ENCODE peak calls at places on chromosomes 12 and 14, in eight cellular contexts. M is lower leg skin, J is uterus, T is esophagus squamous epithelium, N is body of pancreas, E is GM12892, H is A549, W is heart left ventricle. A is an unnamed sample.

GRCh38 chr12:81077329-81077685 is 572 bp upstream of the ACSS3 start:
- DNase-seq in N (peak), M (no peak), T (no peak), E (no peak), H (no peak), W (peak), J (peak), A (peak)

GRCh38 chr12:56874821-56875220 is 59.4 kb downstream of the SDR9C7 start:
- DNase-seq in J (no peak), N (no peak), E (no peak), M (no peak), H (no peak), T (no peak), W (no peak), A (no peak)

GRCh38 chr12:26271889-26272492 is 76.6 kb downstream of the SSPN start:
- DNase-seq in M (peak), W (peak), H (no peak), J (peak), E (no peak), N (peak), T (no peak), A (peak)

GRCh38 chr12:91406920-91407341 is 224.3 kb upstream of the DCN start:
- DNase-seq in J (no peak), H (peak), E (no peak), N (no peak), M (no peak), T (no peak), W (no peak), A (peak)

GRCh38 chr14:29243355-29243754 is 476.8 kb downstream of the FOXG1 start:
- DNase-seq in H (no peak), T (no peak), E (no peak), M (no peak), N (no peak), J (no peak), W (no peak), A (no peak)

GRCh38 chr14:105850853-105851581 is 324.6 kb downstream of the TMEM121 start:
- DNase-seq in H (no peak), N (no peak), W (no peak), M (peak), J (peak), T (no peak), E (no peak), A (no peak)

GRCh38 chr12:80763874-80764273 is 47.2 kb downstream of the MYF5 start:
- DNase-seq in N (peak), T (no peak), M (no peak), E (no peak), H (no peak), W (no peak), J (no peak), A (no peak)

GRCh38 chr14:30088620-30089019 is 161.0 kb upstream of the PRKD1 start:
- DNase-seq in J (no peak), T (no peak), N (no peak), W (no peak), H (no peak), M (no peak), E (no peak), A (no peak)

GRCh38 chr14:105532735-105533141 is 6.4 kb downstream of the TMEM121 start:
- DNase-seq in H (peak), M (no peak), J (no peak), W (no peak), N (no peak), T (no peak), E (peak), A (no peak)

GRCh38 chr12:115918763-115919162 is 358.7 kb downstream of the MED13L start:
- DNase-seq in T (no peak), M (no peak), E (no peak), H (no peak), N (no peak), J (no peak), W (no peak), A (no peak)

GRCh38 chr12:90013409-90013808 is 304.8 kb upstream of the ATP2B1 start:
- DNase-seq in J (no peak), N (no peak), W (no peak), T (no peak), E (no peak), H (no peak), M (no peak), A (no peak)

GRCh38 chr12:69984216-69984615 is 159.2 kb downstream of the MYRFL start:
- DNase-seq in T (no peak), H (no peak), W (no peak), M (no peak), N (no peak), E (no peak), J (no peak), A (no peak)

GRCh38 chr14:69204753-69205152 is 13.5 kb downstream of the EXD2 start:
- DNase-seq in T (no peak), M (no peak), E (no peak), N (no peak), H (no peak), W (no peak), J (no peak), A (no peak)

GRCh38 chr14:71574976-71575375 is 357.3 kb upstream of the RGS6 start:
- DNase-seq in N (no peak), M (no peak), T (no peak), H (peak), J (no peak), W (no peak), E (no peak), A (peak)

GRCh38 chr12:57866308-57867019 is 19.9 kb upstream of the CTDSP2 start:
- DNase-seq in J (no peak), H (no peak), N (no peak), M (no peak), W (no peak), T (no peak), E (no peak), A (no peak)

GRCh38 chr12:16030729-16031128 is 119.6 kb downstream of the DERA start:
- DNase-seq in H (no peak), M (no peak), T (no peak), W (no peak), J (no peak), N (no peak), E (no peak), A (no peak)

GRCh38 chr14:61750708-61751474 is 11.3 kb upstream of the SNAPC1 start:
- DNase-seq in J (peak), H (peak), E (peak), M (peak), N (peak), T (peak), W (peak), A (no peak)

GRCh38 chr14:73754911-73755360 is 40.8 kb upstream of the PNMA1 start:
- DNase-seq in T (no peak), M (peak), W (no peak), H (no peak), J (no peak), N (peak), E (no peak), A (no peak)

GRCh38 chr12:123744836-123745235 is 17.3 kb upstream of the DNAH10 start:
- DNase-seq in W (no peak), J (no peak), M (peak), E (no peak), H (no peak), N (no peak), T (no peak), A (no peak)

GRCh38 chr12:105470601-105471000 is 140.1 kb downstream of the C12orf75 start:
- DNase-seq in E (no peak), M (no peak), N (no peak), J (no peak), T (no peak), H (no peak), W (no peak), A (no peak)

GRCh38 chr12:4032906-4033628 is 159.9 kb upstream of the PARP11 start:
- DNase-seq in M (no peak), E (no peak), H (no peak), N (no peak), J (no peak), T (no peak), W (no peak), A (no peak)

GRCh38 chr12:117836476-117836875 is 132.3 kb downstream of the KSR2 start:
- DNase-seq in W (no peak), E (no peak), H (no peak), J (no peak), N (no peak), M (no peak), T (no peak), A (no peak)

GRCh38 chr12:127416796-127417195 is 850.2 kb upstream of the TMEM132C start:
- DNase-seq in T (no peak), J (no peak), N (no peak), E (no peak), H (no peak), M (no peak), W (no peak), A (peak)

GRCh38 chr14:28077005-28077404 is 689.6 kb upstream of the FOXG1 start:
- DNase-seq in N (no peak), H (no peak), E (no peak), T (no peak), J (no peak), W (no peak), M (no peak), A (no peak)

GRCh38 chr12:27861428-27862167 is 81.6 kb upstream of the MANSC4 start:
- DNase-seq in T (peak), J (peak), E (no peak), M (no peak), N (peak), W (peak), H (no peak), A (no peak)

GRCh38 chr12:68403711-68404110 is 71.5 kb upstream of the MDM1 start:
- DNase-seq in E (no peak), N (no peak), W (no peak), J (no peak), H (no peak), T (no peak), M (no peak), A (no peak)

GRCh38 chr12:111284709-111285108 is 84.2 kb downstream of the PHETA1 start:
- DNase-seq in J (no peak), N (no peak), T (no peak), E (no peak), W (no peak), H (no peak), M (no peak), A (no peak)

GRCh38 chr14:92932448-92933395 is 9.8 kb downstream of the CHGA start:
- DNase-seq in N (no peak), T (no peak), E (no peak), M (no peak), H (no peak), J (no peak), W (no peak), A (no peak)

GRCh38 chr14:56044196-56044595 is 74.0 kb upstream of the PELI2 start:
- DNase-seq in W (no peak), M (no peak), H (no peak), J (no peak), N (no peak), E (no peak), T (no peak), A (no peak)

GRCh38 chr12:1122803-1123202 is 131.8 kb downstream of the ERC1 start:
- DNase-seq in E (no peak), T (no peak), M (no peak), H (no peak), W (no peak), J (no peak), N (peak), A (no peak)

GRCh38 chr14:94921870-94922585 is 152.1 kb upstream of the GSC start:
- DNase-seq in M (peak), N (no peak), T (no peak), W (no peak), J (no peak), H (no peak), E (no peak), A (no peak)

GRCh38 chr14:22837750-22838538 is 1.6 kb downstream of the MMP14 start:
- DNase-seq in H (no peak), W (peak), T (no peak), M (peak), J (peak), E (no peak), N (peak), A (no peak)
- TF ChIP-seq POLR2A in H (no peak), W (no peak), T (no peak), M (peak), J (peak), E (no peak), N (no peak), A (no peak)

GRCh38 chr12:101925935-101926334 is 48.6 kb downstream of the DRAM1 start:
- DNase-seq in T (no peak), N (no peak), E (no peak), H (no peak), W (no peak), J (no peak), M (no peak), A (no peak)

GRCh38 chr12:101920906-101921305 is 43.5 kb downstream of the DRAM1 start:
- DNase-seq in M (no peak), J (no peak), E (no peak), N (no peak), T (no peak), H (no peak), W (no peak), A (no peak)

GRCh38 chr12:101924647-101925046 is 47.3 kb downstream of the DRAM1 start:
- DNase-seq in H (peak), N (no peak), T (no peak), E (no peak), W (no peak), M (no peak), J (no peak), A (peak)

GRCh38 chr12:101925352-101925751 is 48.0 kb downstream of the DRAM1 start:
- DNase-seq in J (peak), E (no peak), M (peak), T (no peak), W (peak), H (peak), N (peak), A (peak)

DNA sequence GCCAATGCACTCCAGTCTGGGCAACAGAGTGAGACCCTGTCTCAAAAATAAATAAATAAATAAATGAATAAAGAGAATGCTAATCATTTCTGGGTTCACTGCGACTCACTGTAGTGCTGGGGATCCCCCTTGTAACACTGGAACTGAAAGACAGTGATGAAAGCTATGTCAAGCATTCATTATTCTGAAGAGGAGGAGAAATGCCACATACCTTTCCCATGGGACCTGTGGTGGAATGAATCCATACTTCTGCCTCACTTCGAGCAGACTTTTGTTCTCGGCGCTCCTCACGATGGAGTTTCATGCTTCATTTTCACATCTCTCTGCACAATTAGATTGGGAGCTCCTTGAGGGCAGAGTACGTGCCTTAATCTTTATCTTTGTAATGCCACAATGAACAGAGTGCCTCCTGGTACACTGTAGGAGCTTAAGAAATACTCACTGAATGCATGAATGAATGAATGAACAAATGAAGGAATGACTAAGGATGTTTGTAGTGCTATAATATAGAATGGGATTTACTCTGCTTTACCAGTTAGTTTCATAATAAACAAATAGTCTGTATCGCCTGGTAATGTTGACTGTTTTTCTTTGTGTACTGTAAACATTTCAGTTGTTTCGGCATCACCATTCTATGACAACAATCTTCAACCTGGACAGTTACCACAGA is 45.8 kb downstream of the DRAM1 start:
- DNase-seq in N (no peak), M (no peak), H (no peak), E (no peak), W (no peak), J (no peak), T (no peak), A (no peak)
- TF ChIP-seq POLR2A in N (no peak), M (no peak), H (no peak), E (peak), W (no peak), J (no peak), T (no peak), A (no peak)

GRCh38 chr12:21499765-21500164 is 1.7 kb downstream of the RECQL start:
- DNase-seq in H (no peak), N (no peak), E (no peak), T (no peak), M (no peak), W (no peak), J (no peak), A (no peak)

GRCh38 chr12:21500786-21501257 is 613 bp downstream of the RECQL start:
- DNase-seq in H (no peak), E (no peak), J (no peak), M (no peak), N (no peak), T (no peak), W (no peak), A (no peak)

GRCh38 chr12:21502164-21502496 is 541 bp downstream of the GOLT1B start:
- DNase-seq in T (no peak), J (no peak), E (peak), H (peak), N (peak), W (no peak), M (peak), A (peak)

GRCh38 chr12:21502872-21503271 is 1.3 kb downstream of the GOLT1B start:
- DNase-seq in T (no peak), E (no peak), J (no peak), W (no peak), H (no peak), N (no peak), M (no peak), A (no peak)

GRCh38 chr12:21501258-21502163 is at the start of the genes GOLT1B and RECQL:
- DNase-seq in E (peak), N (peak), J (peak), M (peak), T (peak), H (peak), W (peak), A (peak)
- TF ChIP-seq POLR2A in E (peak), N (peak), J (peak), M (peak), T (peak), H (peak), W (peak), A (peak)

DNA sequence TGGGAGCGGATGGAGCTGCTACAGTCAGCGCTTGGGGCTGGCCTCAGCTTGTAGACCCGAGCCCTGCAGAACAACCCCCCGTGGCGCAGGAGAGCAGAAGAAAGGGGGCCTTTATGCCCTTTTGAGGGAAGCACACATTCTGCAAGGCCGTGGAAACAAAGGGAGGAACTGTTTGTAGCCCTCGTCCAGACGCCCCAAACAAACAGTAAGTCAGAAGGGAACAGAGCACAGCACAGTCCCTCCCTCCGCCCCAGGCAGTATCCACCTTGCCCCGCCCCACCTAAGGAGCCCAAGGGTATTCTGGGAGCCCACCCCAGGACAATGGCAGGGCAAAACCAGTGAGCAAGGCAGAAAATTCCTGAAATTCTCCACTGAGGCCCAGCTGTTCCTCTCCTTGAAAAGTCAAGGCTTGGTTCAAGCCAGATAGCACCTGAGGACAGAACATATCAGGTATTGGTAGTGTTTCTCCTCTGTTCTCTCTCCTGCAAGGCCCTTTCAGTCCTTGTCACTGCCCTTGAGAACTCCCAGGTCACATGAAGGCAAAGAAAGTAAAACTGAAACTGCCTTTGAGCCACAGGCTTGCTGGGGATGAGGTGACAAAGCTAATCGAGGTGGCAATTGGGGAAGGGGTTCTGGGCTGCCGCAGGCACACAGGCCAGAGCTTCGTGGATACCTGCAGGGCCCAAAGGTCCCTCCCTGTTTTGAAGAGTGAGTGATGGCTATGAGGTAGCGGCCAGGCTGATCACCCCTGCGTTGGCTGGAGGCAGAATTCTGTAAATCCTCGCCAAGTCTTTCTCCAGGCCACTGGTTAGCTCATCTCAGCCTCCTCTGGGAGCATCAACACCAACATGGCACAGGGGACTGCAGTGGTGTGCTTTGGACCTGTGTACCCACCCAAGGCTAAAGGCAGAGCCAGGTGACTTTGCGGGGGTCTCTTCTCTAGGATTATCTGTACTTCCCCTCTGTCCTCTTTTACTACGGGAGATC is 499 bp downstream of the DGLUCY start:
- DNase-seq in M (peak), T (peak), N (peak), E (peak), H (peak), W (peak), J (peak), A (peak)
- TF ChIP-seq POLR2A in M (no peak), T (peak), N (no peak), E (peak), H (peak), W (peak), J (no peak), A (peak)

A was measured in H54.